ENCODE peak calls at places on chromosomes 11 and 22, in five cellular contexts. B is breast epithelium, W is IMR-90, H is right lobe of liver, R is A549. S is an unnamed sample.

GRCh38 chr11:30326114-30326783 is 3.3 kb downstream of the ARL14EP start:
- DNase-seq in W (peak; percentile 66), H (no peak), R (no peak), B (no peak), S (no peak)

GRCh38 chr11:7576671-7577225 is 62.9 kb downstream of the PPFIBP2 start:
- DNase-seq in W (peak; percentile 47), R (no peak), B (no peak), H (no peak), S (no peak)

GRCh38 chr11:12220305-12220704 is 109.9 kb downstream of the MICAL2 start:
- DNase-seq in W (no peak), B (peak; percentile 55), H (peak; percentile 86), R (no peak), S (peak; percentile 70)

GRCh38 chr22:37165940-37166674 is 16.4 kb upstream of the IL2RB start:
- DNase-seq in R (no peak), B (no peak), H (peak; percentile 49), W (no peak), S (no peak)

GRCh38 chr11:44983786-44984185 is 33.1 kb upstream of the TP53I11 start:
- DNase-seq in H (no peak), R (no peak), W (no peak), B (no peak), S (no peak)

GRCh38 chr22:23218867-23219251 is 38.5 kb downstream of the BCR start:
- DNase-seq in R (no peak), B (no peak), H (no peak), W (peak; percentile 62), S (peak; percentile 87)

GRCh38 chr11:75051043-75051442 is 45.6 kb downstream of the OR2AT4 start:
- DNase-seq in R (no peak), H (no peak), B (no peak), W (no peak), S (no peak)

GRCh38 chr11:118343981-118344521 is at the start of gene CD3G:
- DNase-seq in H (no peak), R (no peak), W (no peak), B (no peak), S (no peak)

GRCh38 chr11:117928818-117929567 is at the start of gene TMPRSS13:
- DNase-seq in R (no peak), H (no peak), W (no peak), B (peak; percentile 89), S (peak; percentile 90)

GRCh38 chr22:48645766-48646165 is 1181.9 kb downstream of the BRD1 start:
- DNase-seq in H (no peak), W (no peak), R (no peak), B (no peak), S (no peak)
- H3K9me3 ChIP-seq in H (no peaks in the 10 kb centered on the region), W (peaks cover 63% of the 10 kb centered on the region), R (no peaks in the 10 kb centered on the region), B (no peaks in the 10 kb centered on the region), S (no peaks in the 10 kb centered on the region)

GRCh38 chr11:81658722-81659121 is 1074.9 kb downstream of the FAM181B start:
- DNase-seq in B (no peak), W (peak; percentile 9), R (peak; percentile 1), H (no peak), S (no peak)
- TF ChIP-seq CTCF in B (no peak), W (peak; percentile 41), R (peak; percentile 10), H (peak; percentile 52), S (no peak)

GRCh38 chr22:29071261-29072045 is 1.4 kb upstream of the KREMEN1 start:
- DNase-seq in R (no peak), B (peak; percentile 48), W (peak; percentile 7), H (peak; percentile 67), S (peak; percentile 56)
- TF ChIP-seq POLR2A in R (no peak), B (no peak), W (no peak), H (no peak), S (no peak)

DNA sequence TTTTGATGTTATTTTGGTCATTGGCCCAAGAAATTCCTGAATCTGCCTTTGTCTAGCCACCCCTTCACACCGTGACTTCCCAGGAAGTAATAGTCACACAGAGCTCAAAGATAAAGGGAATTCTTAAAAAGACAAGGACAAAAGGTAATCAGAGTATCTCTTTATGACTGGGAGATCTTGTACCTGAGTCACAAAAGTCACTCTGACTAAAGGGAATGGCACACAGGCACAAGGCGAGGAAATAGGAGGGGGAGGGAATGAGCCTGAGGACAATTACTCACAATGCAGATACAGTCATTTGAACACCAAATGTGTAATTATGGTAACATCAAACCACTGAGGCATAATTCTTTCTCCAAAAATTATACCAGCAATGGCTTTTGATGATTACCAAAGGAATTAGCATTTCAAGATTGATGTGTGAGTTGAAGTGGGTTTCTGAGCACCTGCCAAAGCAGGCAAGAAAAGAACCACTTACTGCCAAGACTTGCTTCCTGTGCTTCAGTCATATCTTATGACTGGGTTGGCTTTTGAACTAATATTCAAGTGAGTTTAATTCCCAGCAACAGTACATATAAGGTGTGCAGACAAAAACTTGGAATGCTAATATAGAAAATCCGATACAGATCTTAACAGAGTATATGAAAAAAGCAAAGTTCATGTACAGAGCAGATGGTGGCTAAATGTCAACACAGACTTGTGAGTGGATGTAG is 856.4 kb downstream of the LRRC4C start:
- DNase-seq in B (no peak), R (no peak), H (no peak), W (no peak), S (no peak)
- H3K9me3 ChIP-seq in B (peaks cover 28% of the 10 kb centered on the region), R (no peaks in the 10 kb centered on the region), H (no peaks in the 10 kb centered on the region), W (peaks cover 15% of the 10 kb centered on the region), S (no peaks in the 10 kb centered on the region)

DNA sequence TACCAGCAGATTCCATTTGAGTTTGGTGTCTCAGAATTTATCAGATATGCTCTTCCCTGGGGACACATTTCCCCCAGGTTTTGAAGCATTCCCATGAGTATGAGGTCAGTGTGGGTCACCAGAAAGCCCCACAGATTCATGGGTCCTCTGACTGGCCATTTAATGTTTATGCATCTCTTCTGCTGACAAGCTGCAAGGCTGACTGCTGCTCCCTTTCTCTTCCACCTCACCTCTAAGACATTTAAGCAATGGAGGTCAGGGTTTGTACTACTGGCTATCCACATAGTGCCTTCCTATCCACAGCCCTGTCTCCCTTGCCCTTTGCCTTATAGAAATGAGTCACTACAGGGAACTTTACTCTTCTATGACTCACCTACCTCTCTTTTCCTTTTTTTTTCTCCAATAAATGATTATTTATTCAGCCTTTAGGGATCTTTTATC is 106.0 kb upstream of the TIMP3 start:
- DNase-seq in B (no peak), H (no peak), W (peak; percentile 95), R (peak; percentile 44), S (no peak)
- TF ChIP-seq CTCF in B (no peak), H (no peak), W (no peak), R (no peak), S (no peak)

S was measured in thyroid gland.